ENCODE peak calls at places on chromosomes 12 and 14, in four cellular contexts. C is DMS153, Y is NCI-H460, N is NCI-H2107. Q is an unnamed sample.

GRCh38 chr14:94548999-94549985 is 11.9 kb upstream of the SERPINA4 start:
- DNase-seq in C (no peak), Y (peak; percentile 33), N (peak; percentile 7), Q (no peak)

GRCh38 chr12:105048315-105048714 is 35.9 kb downstream of the ALDH1L2 start:
- DNase-seq in N (no peak), Y (no peak), C (no peak), Q (no peak)

GRCh38 chr12:53204351-53204750 is 2.7 kb downstream of the ITGB7 start:
- DNase-seq in Y (no peak), N (no peak), C (no peak), Q (no peak)

GRCh38 chr14:68669101-68669500 is 123.8 kb downstream of the ZFP36L1 start:
- DNase-seq in Y (no peak), C (no peak), N (no peak), Q (no peak)

GRCh38 chr12:85440273-85440672 is 160.3 kb downstream of the ALX1 start:
- DNase-seq in N (no peak), C (no peak), Y (no peak), Q (no peak)

GRCh38 chr12:8844665-8845064 is 22.2 kb downstream of the A2ML1 start:
- DNase-seq in Y (no peak), N (no peak), C (no peak), Q (peak; percentile 29)

GRCh38 chr12:91772411-91772810 is 373.2 kb downstream of the BTG1 start:
- DNase-seq in Y (no peak), N (no peak), C (no peak), Q (peak; percentile 21)

GRCh38 chr12:54159140-54159539 is 29.6 kb downstream of the SMUG1 start:
- DNase-seq in C (peak; percentile 84), Y (no peak), N (peak; percentile 48), Q (peak; percentile 32)